ENCODE peak calls at places on chromosomes 13 and 19, in ten cellular contexts. One of them, this sample, is unnamed.

GRCh38 chr19:49368711-49369358 is 5.2 kb downstream of the DKKL1 start:
- DNase-seq in adrenal gland: no peak
- DNase-seq in heart left ventricle: no peak
- DNase-seq in right atrium auricular region: no peak
- DNase-seq in Peyer's patch: no peak
- DNase-seq in SK-N-SH: no peak
- DNase-seq in stomach: no peak
- DNase-seq in cardiac muscle cell: no peak
- DNase-seq in H1: no peak
- DNase-seq in fibroblast of lung: no peak
- DNase-seq in this sample: no peak

GRCh38 chr19:2814426-2814825 is 5.2 kb upstream of the ZNF554 start:
- DNase-seq in adrenal gland: no peak
- DNase-seq in heart left ventricle: peak; percentile 32
- DNase-seq in H1: peak; percentile 39
- DNase-seq in fibroblast of lung: no peak
- DNase-seq in stomach: no peak
- DNase-seq in cardiac muscle cell: no peak
- DNase-seq in SK-N-SH: peak; percentile 13
- DNase-seq in Peyer's patch: peak; percentile 36
- DNase-seq in right atrium auricular region: no peak
- DNase-seq in this sample: no peak

GRCh38 chr19:57888107-57888493 is 737 bp downstream of the ZNF814 start:
- DNase-seq in cardiac muscle cell: no peak
- DNase-seq in stomach: no peak
- DNase-seq in adrenal gland: no peak
- DNase-seq in heart left ventricle: no peak
- DNase-seq in Peyer's patch: no peak
- DNase-seq in fibroblast of lung: no peak
- DNase-seq in right atrium auricular region: no peak
- DNase-seq in H1: no peak
- DNase-seq in SK-N-SH: no peak
- DNase-seq in this sample: no peak

GRCh38 chr19:49423985-49424303 is 703 bp upstream of the PTH2 start:
- DNase-seq in Peyer's patch: no peak
- DNase-seq in heart left ventricle: no peak
- DNase-seq in cardiac muscle cell: no peak
- DNase-seq in adrenal gland: no peak
- DNase-seq in right atrium auricular region: no peak
- DNase-seq in fibroblast of lung: no peak
- DNase-seq in SK-N-SH: no peak
- DNase-seq in stomach: no peak
- DNase-seq in H1: no peak
- DNase-seq in this sample: no peak

GRCh38 chr13:29935309-29935981 is 85.0 kb upstream of the UBL3 start:
- DNase-seq in fibroblast of lung: no peak
- DNase-seq in SK-N-SH: no peak
- DNase-seq in stomach: peak; percentile 48
- DNase-seq in right atrium auricular region: no peak
- DNase-seq in Peyer's patch: no peak
- DNase-seq in adrenal gland: no peak
- DNase-seq in heart left ventricle: no peak
- DNase-seq in H1: no peak
- DNase-seq in cardiac muscle cell: no peak
- DNase-seq in this sample: no peak

GRCh38 chr13:32409561-32410440 is 18.1 kb downstream of the N4BP2L1 start:
- DNase-seq in fibroblast of lung: peak; percentile 79
- DNase-seq in H1: peak; percentile 69
- DNase-seq in adrenal gland: no peak
- DNase-seq in cardiac muscle cell: peak; percentile 91
- DNase-seq in right atrium auricular region: peak; percentile 73
- DNase-seq in SK-N-SH: no peak
- DNase-seq in heart left ventricle: no peak
- DNase-seq in Peyer's patch: no peak
- DNase-seq in stomach: no peak
- DNase-seq in this sample: peak; percentile 50

GRCh38 chr19:40191836-40192646 is 815 bp downstream of the MAP3K10 start:
- DNase-seq in SK-N-SH: peak; percentile 88
- DNase-seq in adrenal gland: no peak
- DNase-seq in heart left ventricle: no peak
- DNase-seq in H1: peak; percentile 83
- DNase-seq in Peyer's patch: no peak
- DNase-seq in fibroblast of lung: peak; percentile 25
- DNase-seq in cardiac muscle cell: peak; percentile 36
- DNase-seq in right atrium auricular region: no peak
- DNase-seq in stomach: no peak
- DNase-seq in this sample: no peak

GRCh38 chr19:58557253-58558065 is 952 bp downstream of the UBE2M start:
- DNase-seq in heart left ventricle: no peak
- DNase-seq in adrenal gland: peak; percentile 60
- DNase-seq in stomach: no peak
- DNase-seq in SK-N-SH: no peak
- DNase-seq in H1: no peak
- DNase-seq in cardiac muscle cell: no peak
- DNase-seq in fibroblast of lung: no peak
- DNase-seq in Peyer's patch: no peak
- DNase-seq in right atrium auricular region: no peak
- DNase-seq in this sample: no peak

GRCh38 chr19:54173951-54174817 is 1.2 kb upstream of the TMC4 start:
- DNase-seq in H1: no peak
- DNase-seq in SK-N-SH: peak; percentile 29
- DNase-seq in heart left ventricle: no peak
- DNase-seq in fibroblast of lung: no peak
- DNase-seq in adrenal gland: no peak
- DNase-seq in stomach: no peak
- DNase-seq in right atrium auricular region: no peak
- DNase-seq in Peyer's patch: peak; percentile 43
- DNase-seq in cardiac muscle cell: no peak
- DNase-seq in this sample: no peak

GRCh38 chr19:54168174-54168917 is 4.6 kb downstream of the TMC4 start:
- DNase-seq in adrenal gland: peak; percentile 96
- DNase-seq in stomach: peak; percentile 94
- DNase-seq in H1: peak; percentile 100
- DNase-seq in SK-N-SH: peak; percentile 97
- DNase-seq in cardiac muscle cell: peak; percentile 91
- DNase-seq in heart left ventricle: peak; percentile 97
- DNase-seq in Peyer's patch: peak; percentile 94
- DNase-seq in fibroblast of lung: peak; percentile 67
- DNase-seq in right atrium auricular region: peak; percentile 90
- DNase-seq in this sample: peak; percentile 85

GRCh38 chr19:54169149-54169731 is 3.7 kb downstream of the TMC4 start:
- DNase-seq in H1: no peak
- DNase-seq in stomach: no peak
- DNase-seq in heart left ventricle: peak; percentile 32
- DNase-seq in Peyer's patch: peak; percentile 45
- DNase-seq in adrenal gland: no peak
- DNase-seq in cardiac muscle cell: no peak
- DNase-seq in SK-N-SH: no peak
- DNase-seq in right atrium auricular region: no peak
- DNase-seq in fibroblast of lung: no peak
- DNase-seq in this sample: no peak

GRCh38 chr19:54172413-54172763 is 572 bp downstream of the TMC4 start:
- DNase-seq in heart left ventricle: no peak
- DNase-seq in Peyer's patch: no peak
- DNase-seq in H1: no peak
- DNase-seq in stomach: no peak
- DNase-seq in SK-N-SH: no peak
- DNase-seq in fibroblast of lung: no peak
- DNase-seq in cardiac muscle cell: no peak
- DNase-seq in right atrium auricular region: no peak
- DNase-seq in adrenal gland: no peak
- DNase-seq in this sample: no peak

DNA sequence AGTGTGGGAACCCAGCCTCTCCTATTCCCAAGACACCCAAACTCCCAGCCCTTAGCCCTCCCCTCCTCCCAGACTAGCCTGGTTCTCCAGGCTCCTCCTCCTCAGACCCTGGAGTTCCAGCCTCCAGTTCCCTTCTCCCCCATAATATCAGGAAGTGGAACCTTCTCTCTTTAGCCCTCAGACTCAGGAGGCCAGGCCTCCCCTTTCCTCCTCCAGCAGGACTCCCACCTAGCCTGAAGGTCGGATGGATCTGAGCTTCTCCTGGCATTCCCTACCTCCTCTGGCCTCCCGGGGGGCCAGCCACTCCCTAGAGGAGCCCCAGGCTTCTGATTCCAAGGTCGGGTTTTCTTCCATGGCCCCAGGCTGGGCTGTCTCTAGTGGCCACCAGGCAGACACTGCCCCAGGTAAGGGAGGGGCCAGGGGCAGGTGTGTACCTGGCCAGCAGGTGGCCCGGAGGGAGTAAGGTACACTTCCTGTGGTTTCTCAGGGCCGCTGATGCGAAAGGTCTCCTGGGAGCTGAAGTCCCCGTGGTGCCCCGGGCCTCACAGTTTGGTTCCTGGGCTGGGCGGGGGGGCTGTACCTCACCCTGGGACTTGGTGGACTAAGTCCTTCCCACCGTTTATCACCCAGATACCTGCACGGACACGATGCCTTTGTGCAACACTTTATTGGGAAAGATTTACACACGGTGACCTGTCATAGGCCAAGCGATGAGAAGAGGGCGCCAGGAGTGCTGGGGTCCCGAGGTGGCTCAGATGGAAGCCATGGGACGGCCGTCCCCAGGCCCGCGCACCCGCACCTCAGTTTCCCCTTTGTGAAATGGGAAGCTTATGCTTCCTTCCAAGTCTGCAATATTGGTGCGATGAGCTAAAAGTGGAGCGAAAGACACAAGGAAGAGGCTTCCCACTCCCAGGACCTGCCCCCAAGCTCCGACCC is at the start of gene TMC4:
- DNase-seq in heart left ventricle: no peak
- DNase-seq in Peyer's patch: peak; percentile 88
- DNase-seq in stomach: peak; percentile 88
- DNase-seq in SK-N-SH: no peak
- DNase-seq in right atrium auricular region: no peak
- DNase-seq in cardiac muscle cell: peak; percentile 62
- DNase-seq in adrenal gland: no peak
- DNase-seq in H1: peak; percentile 82
- DNase-seq in fibroblast of lung: no peak
- DNase-seq in this sample: no peak
- H3K27ac ChIP-seq in heart left ventricle: peak within 1 kb of the TSS; percentile 75
- H3K27ac ChIP-seq in Peyer's patch: peak within 1 kb of the TSS; percentile 85
- H3K27ac ChIP-seq in stomach: peak within 1 kb of the TSS; percentile 81
- H3K27ac ChIP-seq in SK-N-SH: no peak within 1 kb of the TSS
- H3K27ac ChIP-seq in right atrium auricular region: peak within 1 kb of the TSS; percentile 35
- H3K27ac ChIP-seq in cardiac muscle cell: no peak within 1 kb of the TSS
- H3K27ac ChIP-seq in adrenal gland: no peak within 1 kb of the TSS
- H3K27ac ChIP-seq in H1: peak within 1 kb of the TSS; percentile 21
- H3K27ac ChIP-seq in fibroblast of lung: no peak within 1 kb of the TSS
- H3K27ac ChIP-seq in this sample: no peak within 1 kb of the TSS

DNA sequence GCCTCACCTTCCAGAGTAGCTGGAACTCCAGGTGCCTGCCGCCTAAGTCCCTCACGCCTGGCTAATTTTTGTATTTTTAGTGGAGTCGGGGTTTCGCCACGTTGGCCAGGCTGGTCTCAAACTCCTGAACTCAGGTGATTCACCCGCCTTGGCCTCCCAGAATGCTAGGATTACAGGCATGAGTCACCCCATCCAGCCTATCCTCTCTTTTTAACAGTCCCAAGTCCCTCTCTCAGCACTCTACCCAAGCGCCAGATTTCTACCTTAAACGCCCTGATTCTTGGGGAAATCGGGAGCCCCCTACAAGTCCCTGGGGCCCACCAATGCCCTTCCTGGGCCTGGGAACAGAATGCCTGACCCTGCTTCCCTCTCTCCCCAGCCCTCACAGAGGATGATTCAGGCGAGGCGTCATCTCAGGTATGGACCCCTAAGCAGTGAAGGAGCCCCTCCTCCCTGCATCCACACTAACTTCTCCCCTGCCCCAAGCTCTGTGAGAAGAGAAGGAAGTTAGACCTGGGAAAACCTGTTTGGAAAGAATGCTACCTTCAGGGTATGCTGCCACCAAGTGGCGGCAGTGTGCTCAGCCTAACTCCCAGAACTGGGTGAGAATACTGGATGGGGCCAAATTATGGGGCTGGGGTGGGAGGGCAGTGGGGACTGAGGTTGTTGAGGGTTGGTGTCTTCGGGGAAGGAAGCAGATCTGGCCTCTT is 20.8 kb upstream of the EBI3 start:
- DNase-seq in fibroblast of lung: peak; percentile 32
- DNase-seq in adrenal gland: no peak
- DNase-seq in cardiac muscle cell: peak; percentile 20
- DNase-seq in right atrium auricular region: no peak
- DNase-seq in heart left ventricle: no peak
- DNase-seq in SK-N-SH: peak; percentile 68
- DNase-seq in H1: peak; percentile 64
- DNase-seq in stomach: no peak
- DNase-seq in Peyer's patch: peak; percentile 65
- DNase-seq in this sample: peak; percentile 45
- TF ChIP-seq CTCF in fibroblast of lung: peak; percentile 41
- TF ChIP-seq CTCF in adrenal gland: no peak
- TF ChIP-seq CTCF in cardiac muscle cell: peak; percentile 42
- TF ChIP-seq CTCF in right atrium auricular region: no peak
- TF ChIP-seq CTCF in heart left ventricle: no peak
- TF ChIP-seq CTCF in SK-N-SH: peak; percentile 55
- TF ChIP-seq CTCF in H1: peak; percentile 71
- TF ChIP-seq CTCF in stomach: no peak
- TF ChIP-seq CTCF in Peyer's patch: peak; percentile 33
- TF ChIP-seq CTCF in this sample: peak; percentile 79

GRCh38 chr19:11495481-11495880 is 10.2 kb downstream of the ZNF653 start:
- DNase-seq in right atrium auricular region: no peak
- DNase-seq in heart left ventricle: no peak
- DNase-seq in stomach: no peak
- DNase-seq in fibroblast of lung: no peak
- DNase-seq in SK-N-SH: peak; percentile 14
- DNase-seq in H1: no peak
- DNase-seq in cardiac muscle cell: no peak
- DNase-seq in Peyer's patch: no peak
- DNase-seq in adrenal gland: peak; percentile 89
- DNase-seq in this sample: no peak

GRCh38 chr19:11496391-11497163 is 9.1 kb downstream of the ZNF653 start:
- DNase-seq in H1: peak; percentile 96
- DNase-seq in fibroblast of lung: peak; percentile 73
- DNase-seq in stomach: peak; percentile 76
- DNase-seq in SK-N-SH: peak; percentile 88
- DNase-seq in adrenal gland: peak; percentile 88
- DNase-seq in Peyer's patch: peak; percentile 72
- DNase-seq in right atrium auricular region: peak; percentile 64
- DNase-seq in heart left ventricle: peak; percentile 86
- DNase-seq in cardiac muscle cell: peak; percentile 88
- DNase-seq in this sample: peak; percentile 84

GRCh38 chr19:11495885-11496284 is 9.8 kb downstream of the ZNF653 start:
- DNase-seq in cardiac muscle cell: no peak
- DNase-seq in stomach: no peak
- DNase-seq in heart left ventricle: no peak
- DNase-seq in adrenal gland: no peak
- DNase-seq in H1: no peak
- DNase-seq in fibroblast of lung: no peak
- DNase-seq in SK-N-SH: peak; percentile 12
- DNase-seq in right atrium auricular region: no peak
- DNase-seq in Peyer's patch: no peak
- DNase-seq in this sample: no peak

GRCh38 chr19:11499327-11499726 is 6.3 kb downstream of the ZNF653 start:
- DNase-seq in fibroblast of lung: no peak
- DNase-seq in Peyer's patch: no peak
- DNase-seq in heart left ventricle: no peak
- DNase-seq in cardiac muscle cell: no peak
- DNase-seq in right atrium auricular region: no peak
- DNase-seq in stomach: no peak
- DNase-seq in SK-N-SH: no peak
- DNase-seq in H1: no peak
- DNase-seq in adrenal gland: no peak
- DNase-seq in this sample: no peak

DNA sequence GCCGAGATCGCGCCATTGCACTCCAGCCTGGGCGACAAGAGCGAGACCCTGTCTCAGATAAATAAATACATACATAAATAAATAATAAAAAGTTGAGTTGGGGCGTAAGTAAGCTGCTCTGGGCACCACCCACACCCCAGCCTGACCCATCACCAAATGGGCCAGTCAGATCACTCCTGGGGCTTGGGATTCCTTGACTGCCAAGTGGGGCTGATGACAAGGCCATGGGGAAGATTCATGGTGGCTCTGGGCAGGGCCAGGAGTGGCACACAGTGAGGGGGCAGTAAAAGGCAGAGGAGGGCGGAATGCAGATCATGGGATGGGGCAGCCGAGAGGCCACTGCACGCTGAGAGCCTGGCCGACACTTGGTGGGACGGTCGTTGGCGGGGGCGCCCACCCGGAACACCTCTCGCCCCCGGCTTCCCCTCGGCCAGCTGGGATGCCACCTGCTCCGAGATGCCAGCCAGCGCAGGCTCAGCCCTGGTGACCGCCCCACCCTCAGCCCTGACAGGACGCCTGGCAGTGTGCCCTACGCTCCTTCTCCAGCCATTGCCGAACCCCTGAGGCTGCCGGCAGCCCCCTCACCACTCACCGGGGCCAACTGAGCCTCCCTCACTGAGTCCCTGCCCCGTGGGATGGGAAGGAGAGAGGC is 10.9 kb downstream of the ZNF653 start:
- DNase-seq in H1: no peak
- DNase-seq in Peyer's patch: no peak
- DNase-seq in right atrium auricular region: no peak
- DNase-seq in cardiac muscle cell: no peak
- DNase-seq in SK-N-SH: peak; percentile 14
- DNase-seq in adrenal gland: peak; percentile 67
- DNase-seq in heart left ventricle: no peak
- DNase-seq in fibroblast of lung: no peak
- DNase-seq in stomach: no peak
- DNase-seq in this sample: no peak
- H3K27ac ChIP-seq in H1: no peak overlapping the region
- H3K27ac ChIP-seq in Peyer's patch: no peak overlapping the region
- H3K27ac ChIP-seq in right atrium auricular region: no peak overlapping the region
- H3K27ac ChIP-seq in cardiac muscle cell: no peak overlapping the region
- H3K27ac ChIP-seq in SK-N-SH: no peak overlapping the region
- H3K27ac ChIP-seq in adrenal gland: peak overlapping the region; percentile 79
- H3K27ac ChIP-seq in heart left ventricle: no peak overlapping the region
- H3K27ac ChIP-seq in fibroblast of lung: no peak overlapping the region
- H3K27ac ChIP-seq in stomach: no peak overlapping the region
- H3K27ac ChIP-seq in this sample: no peak overlapping the region

GRCh38 chr13:109180905-109181425 is 551.6 kb downstream of the MYO16 start:
- DNase-seq in heart left ventricle: no peak
- DNase-seq in cardiac muscle cell: peak; percentile 65
- DNase-seq in right atrium auricular region: no peak
- DNase-seq in adrenal gland: no peak
- DNase-seq in stomach: no peak
- DNase-seq in fibroblast of lung: peak; percentile 95
- DNase-seq in H1: no peak
- DNase-seq in SK-N-SH: no peak
- DNase-seq in Peyer's patch: no peak
- DNase-seq in this sample: peak; percentile 86

DNA sequence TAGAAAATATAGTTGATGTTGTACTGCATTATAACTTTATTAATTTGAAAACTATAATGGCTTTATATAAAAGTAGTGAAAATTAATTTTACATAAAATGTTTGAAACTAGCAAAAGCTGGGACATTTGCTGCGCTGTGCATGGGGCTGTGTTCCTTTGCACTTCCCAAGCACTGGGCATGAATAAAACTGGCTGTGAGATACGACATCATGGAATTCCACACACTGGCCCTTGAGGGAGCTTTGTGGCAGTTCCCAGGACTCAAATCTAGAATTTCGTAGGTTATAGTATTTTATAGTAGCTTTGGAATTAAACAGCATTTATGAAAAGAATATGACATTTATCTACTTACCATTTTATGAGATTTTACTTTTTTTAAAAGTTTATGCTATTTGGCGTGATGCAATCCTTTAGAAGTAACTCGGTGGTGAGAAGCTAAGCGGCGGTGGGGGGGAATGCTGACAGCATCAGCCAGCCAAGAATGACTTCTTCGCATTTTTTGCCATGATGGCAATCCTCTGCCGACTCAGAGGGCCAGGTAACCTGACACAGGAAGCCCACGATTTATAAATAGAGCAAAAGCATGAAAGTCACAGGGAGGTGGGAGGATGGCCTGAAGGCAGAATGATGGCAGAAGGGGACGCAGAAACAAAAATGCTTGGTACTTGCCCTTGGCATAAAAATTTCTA is 553.5 kb downstream of the MYO16 start:
- DNase-seq in cardiac muscle cell: no peak
- DNase-seq in heart left ventricle: no peak
- DNase-seq in Peyer's patch: no peak
- DNase-seq in H1: no peak
- DNase-seq in stomach: no peak
- DNase-seq in adrenal gland: no peak
- DNase-seq in SK-N-SH: no peak
- DNase-seq in fibroblast of lung: peak; percentile 53
- DNase-seq in right atrium auricular region: no peak
- DNase-seq in this sample: peak; percentile 24
- TF ChIP-seq CTCF in cardiac muscle cell: no peak
- TF ChIP-seq CTCF in heart left ventricle: no peak
- TF ChIP-seq CTCF in Peyer's patch: no peak
- TF ChIP-seq CTCF in H1: no peak
- TF ChIP-seq CTCF in stomach: no peak
- TF ChIP-seq CTCF in adrenal gland: no peak
- TF ChIP-seq CTCF in SK-N-SH: no peak
- TF ChIP-seq CTCF in fibroblast of lung: no peak
- TF ChIP-seq CTCF in right atrium auricular region: no peak
- TF ChIP-seq CTCF in this sample: no peak